ENCODE peak calls at places on chromosomes 11 and 22, in eight cellular contexts. O is fibroblast of lung, U is MCF 10A, Z is astrocyte of the spinal cord, J is RWPE1, M is omental fat pad, P is hepatocyte, Y is cardiac fibroblast. A is an unnamed sample.

GRCh38 chr11:117523680-117524079 is 196.0 kb downstream of the CEP164 start:
- DNase-seq in J (no peak), O (no peak), Z (peak), P (no peak), U (no peak), M (no peak), Y (peak), A (no peak)

GRCh38 chr11:59698506-59698905 is 15.1 kb downstream of the OR10V1 start:
- DNase-seq in M (no peak), U (no peak), P (no peak), Z (no peak), Y (peak), O (no peak), J (no peak), A (no peak)

GRCh38 chr11:112526699-112527410 is 266.2 kb upstream of the PLET1 start:
- DNase-seq in O (no peak), P (peak), U (peak), Y (no peak), J (no peak), M (no peak), Z (no peak), A (no peak)

GRCh38 chr11:73726825-73727224 is 34.0 kb downstream of the RAB6A start:
- DNase-seq in Y (no peak), J (no peak), Z (no peak), U (no peak), P (no peak), M (no peak), O (no peak), A (no peak)

GRCh38 chr11:70029831-70030811 is 48.0 kb upstream of the ANO1 start:
- DNase-seq in P (no peak), O (no peak), J (no peak), U (no peak), Z (no peak), Y (no peak), M (no peak), A (no peak)

GRCh38 chr11:33733978-33734377 is 2.2 kb downstream of the CD59 start:
- DNase-seq in U (peak), M (no peak), P (no peak), J (no peak), Y (peak), O (no peak), Z (no peak), A (no peak)

GRCh38 chr11:124329787-124330478 is 9.9 kb upstream of the OR8D2 start:
- DNase-seq in U (peak), Z (peak), P (no peak), J (no peak), O (peak), M (no peak), Y (peak), A (no peak)

GRCh38 chr11:46336781-46337180 is 10.5 kb upstream of the DGKZ start:
- DNase-seq in O (no peak), J (no peak), U (peak), M (no peak), Z (no peak), Y (peak), P (no peak), A (no peak)

GRCh38 chr11:35969089-35970046 is 25.5 kb downstream of the LDLRAD3 start:
- DNase-seq in Z (peak), O (no peak), M (no peak), Y (no peak), P (peak), U (no peak), J (no peak), A (no peak)

GRCh38 chr22:17114173-17114957 is 6.8 kb downstream of the TMEM121B start:
- DNase-seq in Y (no peak), P (no peak), O (no peak), J (no peak), Z (no peak), U (no peak), M (no peak), A (no peak)

GRCh38 chr11:134292661-134293060 is 16.5 kb downstream of the GLB1L3 start:
- DNase-seq in Z (no peak), M (no peak), J (no peak), U (no peak), Y (no peak), O (no peak), P (no peak), A (no peak)

DNA sequence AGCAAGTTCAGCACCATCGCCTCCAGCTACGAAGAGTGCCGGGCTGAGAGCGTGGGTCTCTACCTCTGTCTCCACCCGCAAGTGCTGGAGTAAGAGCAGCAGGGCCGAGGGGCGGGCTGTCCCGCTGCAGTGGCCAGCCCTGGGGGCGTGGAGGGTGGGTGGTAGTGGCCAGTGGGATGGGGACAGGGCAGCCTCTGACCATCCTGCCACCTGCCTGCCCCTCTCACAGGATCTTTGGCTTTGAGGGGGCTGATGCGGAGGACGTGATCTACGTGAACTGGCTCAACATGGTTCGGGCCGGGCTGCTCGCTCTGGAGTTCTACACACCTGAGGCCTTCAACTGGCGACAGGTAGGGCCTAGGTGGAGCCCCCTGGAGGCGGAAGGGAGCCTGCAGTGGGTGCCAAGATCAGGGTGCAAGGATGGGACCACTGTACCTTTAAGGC is 15.0 kb upstream of the BBS1 start:
- DNase-seq in Z (no peak), Y (no peak), O (no peak), P (no peak), U (peak), J (no peak), M (no peak), A (no peak)
- TF ChIP-seq CTCF in Z (peak), Y (peak), O (no peak), P (no peak), U (peak), J (no peak), M (no peak), A (no peak)

GRCh38 chr11:114133548-114134329 is 74.2 kb downstream of the ZBTB16 start:
- DNase-seq in J (no peak), Z (peak), U (peak), M (no peak), O (peak), Y (peak), P (no peak), A (no peak)
- TF ChIP-seq CTCF in J (no peak), Z (no peak), U (no peak), M (no peak), O (no peak), Y (no peak), P (no peak), A (no peak)

DNA sequence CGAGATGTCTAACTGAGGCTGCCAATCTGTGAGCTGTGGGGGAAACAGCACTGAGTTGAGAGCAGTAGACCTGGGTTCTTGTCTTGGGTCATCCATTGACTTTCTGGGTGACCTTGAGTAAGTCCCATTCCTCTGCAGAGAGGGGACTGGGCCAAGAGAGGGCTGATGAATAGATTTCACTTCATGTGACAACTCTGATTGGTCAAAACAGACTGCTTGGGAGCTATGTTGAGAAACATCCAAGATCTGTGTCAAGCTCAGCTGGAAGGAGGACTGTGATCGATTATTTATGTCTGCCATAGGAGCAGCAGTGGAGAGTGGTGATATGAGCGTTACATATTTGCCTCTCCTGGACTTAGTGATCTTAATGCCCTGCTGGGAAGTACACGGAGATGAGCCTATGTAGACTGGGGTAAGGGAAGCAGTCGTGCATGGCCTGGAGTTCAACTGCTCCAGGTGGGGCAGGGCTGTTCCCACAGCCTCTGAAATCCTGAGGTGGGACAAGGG is 47.7 kb downstream of the OTOG start:
- DNase-seq in Z (no peak), O (no peak), U (no peak), P (no peak), J (no peak), M (no peak), Y (no peak), A (no peak)
- TF ChIP-seq CTCF in Z (no peak), O (no peak), U (no peak), P (no peak), J (no peak), M (no peak), Y (no peak), A (no peak)

DNA sequence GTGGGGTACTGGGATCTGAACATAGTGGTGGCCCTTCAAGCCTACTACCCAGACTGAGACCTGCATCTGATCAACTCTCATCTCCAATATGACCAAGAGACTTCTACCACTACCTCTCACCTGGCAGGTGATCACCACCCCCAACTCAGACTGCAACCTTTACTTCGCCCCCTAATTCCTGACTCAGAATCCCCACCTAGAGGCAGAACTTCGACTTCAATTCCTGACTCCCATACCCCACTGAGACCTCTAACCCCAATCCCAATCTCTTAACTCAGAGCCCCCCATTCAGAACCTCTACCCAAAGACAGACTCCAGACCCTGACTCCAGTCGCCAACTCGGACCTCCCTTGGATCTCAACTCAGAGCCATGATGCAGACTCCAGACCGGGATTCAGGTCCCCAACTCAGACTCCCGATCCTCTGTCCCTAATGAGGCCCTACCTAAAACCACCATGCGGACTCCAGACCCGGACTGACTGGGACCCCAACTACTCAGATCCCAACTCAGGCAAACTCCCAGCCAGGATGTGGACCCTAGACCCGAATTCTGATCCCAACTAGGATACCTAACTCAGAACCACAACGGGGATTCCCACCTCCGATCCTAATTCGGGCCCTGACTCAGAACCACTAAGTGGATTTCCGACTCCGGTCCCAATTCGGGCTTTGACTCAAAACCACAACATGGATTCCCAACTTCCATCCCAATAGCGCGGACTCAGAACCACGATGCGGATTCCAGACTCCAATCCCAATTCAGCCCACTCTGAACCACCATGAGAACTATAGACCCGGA is 1.2 kb downstream of the KCNQ1OT1 start:
- DNase-seq in U (no peak), O (no peak), M (no peak), Y (peak), P (no peak), J (no peak), Z (no peak), A (no peak)
- TF ChIP-seq CTCF in U (no peak), O (no peak), M (no peak), Y (no peak), P (no peak), J (no peak), Z (no peak), A (no peak)

GRCh38 chr22:45502215-45503070 is at the start of gene FBLN1:
- DNase-seq in Z (no peak), P (peak), O (peak), Y (no peak), M (no peak), J (peak), U (peak), A (peak)
- TF ChIP-seq CTCF in Z (no peak), P (peak), O (peak), Y (no peak), M (no peak), J (no peak), U (peak), A (no peak)

GRCh38 chr11:95231881-95232605 is 1.0 kb upstream of the SESN3 start:
- DNase-seq in O (peak), P (peak), U (peak), Y (peak), J (no peak), M (peak), Z (peak), A (peak)

GRCh38 chr11:95229199-95230053 is 1.6 kb downstream of the SESN3 start:
- DNase-seq in P (no peak), Y (peak), M (no peak), U (peak), J (no peak), O (peak), Z (peak), A (no peak)

GRCh38 chr11:95230054-95231034 is 658 bp downstream of the SESN3 start:
- DNase-seq in O (peak), J (peak), Y (peak), Z (peak), U (peak), M (no peak), P (peak), A (no peak)

GRCh38 chr11:95232666-95233065 is 1.7 kb upstream of the SESN3 start:
- DNase-seq in J (no peak), Z (no peak), O (no peak), M (no peak), Y (no peak), P (no peak), U (no peak), A (no peak)

DNA sequence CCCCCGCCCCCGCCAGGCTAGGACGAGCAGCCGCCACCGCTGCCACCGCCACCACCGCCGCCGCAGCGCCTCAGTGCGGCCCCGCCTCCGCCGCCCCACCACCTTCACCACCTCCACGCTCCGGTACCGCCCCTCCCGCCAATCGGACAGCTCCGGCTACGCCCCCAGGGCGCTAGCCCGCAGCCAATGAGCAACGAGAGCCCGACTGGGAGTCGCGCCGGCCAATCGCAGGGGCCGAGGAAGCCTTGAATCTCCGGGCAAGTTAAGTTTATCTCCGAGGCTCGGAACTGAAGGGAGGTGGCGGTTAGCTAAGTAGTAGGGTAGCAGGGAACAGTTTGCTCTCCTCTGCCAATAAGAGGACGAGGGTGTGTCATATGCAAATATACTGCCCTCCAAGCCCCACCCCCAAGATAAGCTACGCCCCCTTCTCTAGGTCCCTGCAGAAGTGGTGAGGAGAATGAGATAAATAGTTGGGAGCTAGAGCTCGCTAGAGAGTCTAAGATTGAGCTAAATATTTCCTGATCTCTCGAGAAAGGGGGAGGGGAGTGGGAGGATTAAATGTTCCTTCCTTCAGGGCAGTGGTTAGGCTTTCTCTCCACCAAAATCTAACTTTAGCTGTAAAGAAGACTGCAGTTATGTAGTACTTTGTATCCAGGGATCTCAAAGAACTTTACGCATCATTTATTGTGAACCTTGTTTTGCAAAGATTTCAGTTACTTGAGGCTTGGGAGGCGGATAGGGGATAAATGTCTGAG is at the start of gene SESN3:
- DNase-seq in M (peak), U (peak), Y (peak), O (peak), Z (peak), P (peak), J (peak), A (peak)
- TF ChIP-seq CTCF in M (no peak), U (no peak), Y (no peak), O (no peak), Z (peak), P (peak), J (peak), A (no peak)